ENCODE peak calls at places on chromosome 16, in five cellular contexts. W is ascending aorta, E is fibroblast of the aortic adventitia, N is AG09309, M is neural progenitor cell. V is an unnamed sample.

GRCh38 chr16:27333104-27333503 is 19.3 kb downstream of the IL4R start:
- DNase-seq in W (no peak), E (no peak), N (no peak), M (no peak), V (no peak)

GRCh38 chr16:70577256-70577698 is 53.7 kb downstream of the SF3B3 start:
- DNase-seq in W (peak; percentile 58), E (peak; percentile 43), N (peak; percentile 37), M (no peak), V (peak; percentile 68)

GRCh38 chr16:30063893-30064745 is 1.4 kb upstream of the ALDOA start:
- DNase-seq in W (peak; percentile 62), E (peak; percentile 56), N (no peak), M (peak; percentile 64), V (peak; percentile 47)

GRCh38 chr16:2898831-2899563 is 12.7 kb upstream of the FLYWCH1 start:
- DNase-seq in W (no peak), E (no peak), N (no peak), M (peak; percentile 52), V (no peak)

GRCh38 chr16:88560722-88561484 is 9.3 kb upstream of the ZC3H18 start:
- DNase-seq in W (no peak), E (peak; percentile 26), N (no peak), M (peak; percentile 78), V (peak; percentile 20)

GRCh38 chr16:51756447-51757123 is 605.5 kb upstream of the SALL1 start:
- DNase-seq in W (no peak), E (no peak), N (no peak), M (peak; percentile 33), V (peak; percentile 18)

GRCh38 chr16:64669573-64669972 is 452.3 kb downstream of the CDH11 start:
- DNase-seq in W (no peak), E (no peak), N (no peak), M (no peak), V (no peak)

GRCh38 chr16:19084879-19085278 is 17.5 kb downstream of the COQ7 start:
- DNase-seq in W (no peak), E (no peak), N (no peak), M (no peak), V (no peak)

GRCh38 chr16:16048904-16049582 is 99.6 kb downstream of the ABCC1 start:
- DNase-seq in W (no peak), E (no peak), N (no peak), M (no peak), V (no peak)

GRCh38 chr16:21088646-21089538 is 61.8 kb downstream of the DNAH3 start:
- DNase-seq in W (no peak), E (peak; percentile 73), N (no peak), M (no peak), V (peak; percentile 60)

GRCh38 chr16:20611350-20611902 is 35.3 kb upstream of the ACSM2B start:
- DNase-seq in W (peak; percentile 64), E (no peak), N (no peak), M (no peak), V (no peak)

GRCh38 chr16:86577314-86577971 is 906 bp upstream of the FOXL1 start:
- DNase-seq in W (no peak), E (no peak), N (no peak), M (no peak), V (peak; percentile 83)

GRCh38 chr16:84178146-84178765 is 8.6 kb downstream of the TAF1C start:
- DNase-seq in W (no peak), E (no peak), N (no peak), M (no peak), V (no peak)

GRCh38 chr16:53960954-53961616 is 257.1 kb downstream of the FTO start:
- DNase-seq in W (no peak), E (no peak), N (no peak), M (no peak), V (no peak)

GRCh38 chr16:9500872-9501271 is 409.4 kb downstream of the HAPSTR1 start:
- DNase-seq in W (no peak), E (no peak), N (no peak), M (no peak), V (no peak)

GRCh38 chr16:4660454-4661007 is 32.8 kb upstream of the NUDT16L1 start:
- DNase-seq in W (no peak), E (peak; percentile 25), N (no peak), M (no peak), V (peak; percentile 68)

GRCh38 chr16:89050868-89051311 is 42.8 kb upstream of the ACSF3 start:
- DNase-seq in W (no peak), E (no peak), N (no peak), M (no peak), V (no peak)

GRCh38 chr16:22843122-22843521 is 29.2 kb downstream of the HS3ST2 start:
- DNase-seq in W (no peak), E (no peak), N (no peak), M (no peak), V (no peak)

GRCh38 chr16:6106061-6106460 is 1008.5 kb upstream of the EEF2KMT start:
- DNase-seq in W (no peak), E (no peak), N (no peak), M (no peak), V (no peak)

GRCh38 chr16:76574651-76575050 is 297.4 kb downstream of the CNTNAP4 start:
- DNase-seq in W (no peak), E (no peak), N (no peak), M (no peak), V (no peak)

GRCh38 chr16:53712065-53712464 is 8.1 kb downstream of the FTO start:
- DNase-seq in W (no peak), E (no peak), N (no peak), M (no peak), V (no peak)

GRCh38 chr16:84599528-84600202 is 18.2 kb downstream of the COTL1 start:
- DNase-seq in W (no peak), E (peak; percentile 79), N (peak; percentile 60), M (peak; percentile 92), V (peak; percentile 91)

GRCh38 chr16:65125871-65126270 is 4.0 kb upstream of the CDH11 start:
- DNase-seq in W (no peak), E (peak; percentile 58), N (no peak), M (no peak), V (peak; percentile 77)

GRCh38 chr16:12901204-12901596 is 198 bp upstream of the SHISA9 start:
- DNase-seq in W (no peak), E (no peak), N (no peak), M (peak; percentile 94), V (peak; percentile 6)

GRCh38 chr16:12904041-12904671 is 2.8 kb downstream of the SHISA9 start:
- DNase-seq in W (no peak), E (no peak), N (no peak), M (peak; percentile 74), V (no peak)

GRCh38 chr16:12903325-12904040 is 2.1 kb downstream of the SHISA9 start:
- DNase-seq in W (no peak), E (no peak), N (no peak), M (peak; percentile 79), V (no peak)

GRCh38 chr16:12901597-12902436 is at the start of gene SHISA9:
- DNase-seq in W (no peak), E (no peak), N (no peak), M (peak; percentile 85), V (no peak)

DNA sequence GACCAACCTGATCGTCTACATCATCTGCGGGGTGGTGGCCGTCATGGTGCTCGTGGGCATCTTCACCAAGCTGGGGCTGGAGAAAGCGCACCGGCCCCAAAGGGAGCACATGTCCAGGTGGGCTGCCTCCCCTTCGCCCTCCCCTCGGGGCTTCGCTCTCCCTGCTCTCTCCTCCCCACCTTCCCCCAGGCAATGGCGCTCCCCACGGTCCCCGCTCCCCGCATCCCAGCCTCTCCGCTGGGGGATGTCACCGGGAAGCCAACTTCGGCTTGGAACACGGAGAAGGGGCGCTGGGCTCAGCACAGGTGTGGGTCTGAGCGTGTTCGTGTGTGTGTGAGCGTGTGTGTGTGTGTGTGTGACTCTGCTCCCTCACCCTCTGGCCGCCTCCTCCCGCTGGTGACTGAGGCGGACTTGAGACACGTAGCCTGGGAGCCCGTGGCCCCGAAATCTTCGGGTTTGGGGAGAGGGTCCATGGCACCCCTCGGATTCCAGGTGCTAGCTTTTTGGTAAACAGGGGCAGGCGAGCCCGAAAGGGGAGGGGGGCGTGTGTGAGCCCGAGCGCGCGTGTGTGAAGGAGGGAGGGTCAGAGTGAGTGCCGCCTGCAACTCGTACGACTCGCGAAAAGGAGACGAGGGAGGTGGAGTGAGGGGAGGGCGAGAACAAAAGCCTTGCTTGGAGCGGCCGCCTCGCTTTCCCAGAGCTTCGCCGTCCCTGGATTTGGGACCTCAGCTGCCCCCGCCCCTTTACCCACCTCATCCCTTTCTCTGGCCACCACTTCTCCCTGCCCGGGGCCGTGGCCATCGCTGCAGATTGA is 1.3 kb downstream of the SHISA9 start:
- DNase-seq in W (no peak), E (no peak), N (no peak), M (peak; percentile 78), V (no peak)
- H3K4me3 ChIP-seq in W (peak overlapping the region; percentile 48), E (no peak overlapping the region), N (no peak overlapping the region), M (peak overlapping the region; percentile 87), V (peak overlapping the region; percentile 15)

DNA sequence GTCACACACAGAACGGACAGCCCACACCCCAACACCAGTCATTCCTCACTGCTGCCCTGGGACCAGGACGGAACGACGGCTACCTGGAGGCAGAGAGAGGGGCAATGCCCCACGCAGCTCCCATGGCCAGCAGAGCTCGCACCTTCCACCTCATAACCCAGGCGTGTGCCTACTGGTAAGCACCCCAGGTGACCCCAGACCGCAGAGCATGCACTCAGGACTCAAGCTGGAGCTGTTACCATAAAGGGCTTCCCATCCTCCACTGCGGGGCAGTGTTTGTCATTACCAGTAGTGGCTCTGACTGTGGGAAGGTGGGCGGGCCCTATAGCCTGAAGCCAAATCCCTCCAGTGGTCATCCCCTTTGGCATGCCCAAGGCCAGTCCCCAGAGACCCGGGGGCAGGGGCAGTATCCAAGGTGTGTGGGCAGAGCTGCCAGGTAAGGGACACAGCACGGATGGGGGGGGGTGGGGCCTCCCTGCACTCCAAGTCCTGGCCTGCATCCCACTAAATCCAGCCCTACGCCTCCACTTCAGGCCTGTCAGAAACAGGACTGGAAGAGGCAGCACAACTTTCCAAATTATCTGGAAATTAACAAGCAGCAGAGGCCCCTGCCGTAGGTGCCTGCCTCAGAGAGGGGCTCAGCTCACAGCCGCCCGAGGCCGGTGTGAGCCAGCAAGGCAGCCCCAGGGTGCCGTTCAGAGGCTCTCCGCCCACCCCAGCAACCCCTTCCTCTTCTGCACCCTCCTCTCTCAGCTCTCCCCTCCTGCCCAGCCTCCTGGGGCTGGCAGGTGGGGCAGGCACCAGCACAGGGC is 4.8 kb upstream of the BCAR1 start:
- DNase-seq in W (no peak), E (peak; percentile 22), N (no peak), M (no peak), V (no peak)
- TF ChIP-seq CTCF in W (no peak), E (no peak), N (no peak), M (no peak), V (no peak)

GRCh38 chr16:49094471-49094870 is 187.2 kb downstream of the CBLN1 start:
- DNase-seq in W (no peak), E (no peak), N (no peak), M (peak; percentile 43), V (no peak)
- H3K4me3 ChIP-seq in W (no peak overlapping the region), E (no peak overlapping the region), N (no peak overlapping the region), M (no peak overlapping the region), V (no peak overlapping the region)

GRCh38 chr16:1763521-1764511 is 7.5 kb downstream of the NME3 start:
- DNase-seq in W (no peak), E (no peak), N (no peak), M (peak; percentile 82), V (peak; percentile 45)
- TF ChIP-seq CTCF in W (peak; percentile 3), E (peak; percentile 20), N (peak; percentile 32), M (peak; percentile 69), V (peak; percentile 66)

GRCh38 chr16:67936876-67937605 is 391 bp upstream of the PSMB10 start:
- DNase-seq in W (peak; percentile 44), E (no peak), N (no peak), M (no peak), V (no peak)
- H3K4me3 ChIP-seq in W (peak overlapping the region; percentile 85), E (peak overlapping the region; percentile 96), N (peak overlapping the region; percentile 98), M (peak overlapping the region; percentile 78), V (peak overlapping the region; percentile 85)